ENCODE peak calls at places on chromosomes 13 and 19, in four cellular contexts. X is activated naive CD4-positive, alpha-beta T cell treated with anti-CD3 and anti-CD28 coated beads for 36 hours; C is hippocampal formation; P is CD4-positive, alpha-beta memory T cell. Z is an unnamed sample.

GRCh38 chr19:19595171-19595701 is 23.3 kb downstream of the PBX4 start:
- DNase-seq in P (no peak), C (no peak), X (no peak), Z (no peak)

GRCh38 chr13:59834801-59835200 is 328.9 kb downstream of the DIAPH3 start:
- DNase-seq in C (no peak), P (no peak), X (no peak), Z (no peak)

GRCh38 chr13:42807866-42808265 is 26.5 kb downstream of the FAM216B start:
- DNase-seq in X (no peak), C (no peak), P (no peak), Z (no peak)

GRCh38 chr13:101049166-101049850 is 367.0 kb downstream of the NALCN start:
- DNase-seq in X (no peak), C (no peak), P (no peak), Z (no peak)

GRCh38 chr13:94233401-94233800 is 246.1 kb downstream of the DCT start:
- DNase-seq in P (no peak), C (peak; percentile 4), X (no peak), Z (no peak)

GRCh38 chr19:33401683-33402420 is 28.3 kb downstream of the CEBPG start:
- DNase-seq in X (no peak), P (no peak), C (no peak), Z (no peak)

GRCh38 chr13:49371943-49372636 is 71.8 kb downstream of the CAB39L start:
- DNase-seq in P (peak; percentile 78), C (no peak), X (no peak), Z (peak; percentile 9)

GRCh38 chr19:17353386-17353785 is 16.0 kb downstream of the GTPBP3 start:
- DNase-seq in X (no peak), C (no peak), P (no peak), Z (no peak)

GRCh38 chr19:29248332-29248844 is 35.4 kb upstream of the UQCRFS1 start:
- DNase-seq in P (no peak), X (no peak), C (no peak), Z (no peak)

GRCh38 chr13:48126944-48127814 is 32.3 kb upstream of the MED4 start:
- DNase-seq in C (peak; percentile 58), P (peak; percentile 80), X (peak; percentile 46), Z (peak; percentile 56)

GRCh38 chr13:51805313-51805712 is 1.4 kb upstream of the DHRS12 start:
- DNase-seq in C (no peak), X (no peak), P (no peak), Z (no peak)

GRCh38 chr13:106915146-106915545 is 347.2 kb upstream of the ARGLU1 start:
- DNase-seq in P (no peak), X (no peak), C (no peak), Z (no peak)

GRCh38 chr19:40348961-40349507 is 539 bp downstream of the PLD3 start:
- DNase-seq in X (peak; percentile 34), P (no peak), C (peak; percentile 30), Z (no peak)

GRCh38 chr19:46387713-46388130 is 25.6 kb downstream of the CCDC8 start:
- DNase-seq in X (no peak), C (no peak), P (no peak), Z (no peak)

Z was measured in DND-41.